ENCODE peak calls at places on chromosomes 7 and 10, in four cellular contexts. Q is esophagus muscularis mucosa, U is GM12891, J is endothelial cell of umbilical vein. M is an unnamed sample.

GRCh38 chr10:32143302-32143847 is 87.2 kb upstream of the KIF5B start:
- DNase-seq in Q (no peak), U (no peak), J (no peak), M (no peak)

GRCh38 chr7:123809471-123809870 is 35.5 kb upstream of the HYAL4 start:
- DNase-seq in Q (no peak), U (no peak), J (no peak), M (no peak)

GRCh38 chr7:70630647-70631457 is 501.1 kb upstream of the GALNT17 start:
- DNase-seq in Q (no peak), U (no peak), J (no peak), M (no peak)

GRCh38 chr10:7186387-7187032 is 224.3 kb downstream of the SFMBT2 start:
- DNase-seq in Q (no peak), U (no peak), J (no peak), M (no peak)

GRCh38 chr7:18890885-18891621 is 226.4 kb downstream of the TWIST1 start:
- DNase-seq in Q (no peak), U (no peak), J (peak), M (no peak)

GRCh38 chr7:13201628-13202027 is 514.2 kb downstream of the ARL4A start:
- DNase-seq in Q (no peak), U (no peak), J (no peak), M (no peak)

GRCh38 chr7:81625311-81625651 is 144.6 kb downstream of the HGF start:
- DNase-seq in Q (no peak), U (no peak), J (no peak), M (no peak)

GRCh38 chr10:1643911-1644810 is 93.2 kb downstream of the ADARB2 start:
- DNase-seq in Q (no peak), U (no peak), J (no peak), M (no peak)

GRCh38 chr10:1688531-1688930 is 48.8 kb downstream of the ADARB2 start:
- DNase-seq in Q (no peak), U (no peak), J (no peak), M (no peak)

DNA sequence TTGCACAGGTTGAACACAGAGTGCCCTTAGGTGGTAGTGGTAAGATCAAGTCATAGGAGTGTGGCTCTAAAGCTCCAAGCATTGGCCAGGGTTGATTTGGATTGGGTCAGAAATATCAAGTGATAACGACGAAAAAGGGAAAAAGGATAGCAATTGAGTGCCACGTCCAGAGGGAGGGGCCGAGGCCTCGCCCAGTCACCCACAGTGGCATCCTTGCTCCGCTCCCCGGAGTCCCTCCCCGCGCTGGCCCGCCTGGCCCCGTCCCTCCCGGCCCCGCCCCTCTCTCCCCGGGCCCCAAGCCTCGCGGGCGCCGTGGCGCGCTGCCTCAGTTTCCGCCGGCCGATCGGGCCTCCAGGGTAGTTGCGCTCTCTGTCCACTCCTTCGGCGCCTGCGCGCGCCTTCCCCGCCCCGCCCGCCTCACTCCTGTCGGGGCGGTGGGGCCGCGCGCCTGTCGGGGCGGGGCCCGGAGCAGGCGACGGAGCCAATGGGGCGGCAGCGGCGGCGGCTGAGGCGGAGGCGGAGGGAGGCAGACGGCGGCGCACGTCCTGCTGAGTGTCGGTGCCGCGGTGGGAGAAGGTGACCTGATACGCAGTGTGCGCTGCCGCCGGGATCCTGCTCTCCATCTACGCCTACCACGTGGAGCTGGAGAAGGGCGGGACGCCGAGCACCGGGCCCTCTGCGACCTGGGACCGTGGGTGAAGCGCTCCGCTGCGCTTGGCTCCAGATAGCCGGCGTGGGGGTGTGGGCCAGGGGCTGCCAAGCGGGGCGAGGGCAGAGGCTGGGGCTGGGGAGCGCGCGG is 209.1 kb upstream of the ZNF722 start:
- DNase-seq in Q (no peak), U (no peak), J (no peak), M (no peak)
- TF ChIP-seq POLR2A in Q (no peak), U (no peak), J (no peak), M (no peak)

DNA sequence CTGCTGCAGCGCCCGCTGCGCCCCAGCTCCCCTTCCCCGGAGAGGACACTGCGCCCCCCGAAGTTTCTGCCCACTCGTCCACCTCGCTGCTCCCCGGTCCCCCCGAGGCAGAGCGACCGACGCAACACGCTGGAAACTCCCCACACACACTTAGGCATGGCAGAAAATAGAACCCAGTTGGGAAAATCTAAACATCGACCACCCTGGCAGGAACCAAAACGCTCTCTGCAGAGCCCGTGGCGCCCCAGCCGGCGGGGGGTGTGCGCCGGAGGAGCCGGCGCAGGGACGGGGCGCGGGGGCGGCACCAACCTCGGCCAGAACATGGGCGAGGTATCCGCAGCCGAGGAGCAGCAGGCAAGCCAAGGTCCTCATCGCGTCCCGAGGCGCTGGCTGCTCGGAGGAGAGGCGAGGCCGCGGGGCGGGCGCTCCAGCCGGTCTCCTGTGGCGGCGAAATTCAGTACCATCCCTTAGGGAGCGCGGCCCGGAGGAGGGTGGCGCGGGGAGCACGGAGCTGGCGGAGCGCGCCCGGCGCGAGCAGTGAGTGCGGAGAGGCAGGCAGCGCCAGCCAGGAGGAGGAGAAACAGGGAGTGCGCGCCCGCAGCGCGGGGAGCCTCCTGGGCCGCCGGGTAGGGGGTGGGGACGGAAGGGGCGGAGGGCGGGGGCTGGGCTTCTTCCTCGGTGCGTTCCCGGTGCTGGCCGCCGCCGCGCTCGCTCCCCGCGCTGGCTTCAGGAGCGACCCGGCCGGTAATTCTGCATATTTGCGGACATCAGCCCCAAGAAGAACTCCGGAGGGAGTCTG is 817 bp downstream of the PDGFA start:
- DNase-seq in Q (peak), U (no peak), J (peak), M (peak)
- TF ChIP-seq POLR2A in Q (peak), U (no peak), J (peak), M (no peak)

GRCh38 chr7:39949980-39950472 is at the start of gene CDK13:
- DNase-seq in Q (peak), U (peak), J (peak), M (peak)
- TF ChIP-seq POLR2A in Q (no peak), U (peak), J (no peak), M (no peak)

GRCh38 chr10:74032900-74033655 is 35.2 kb downstream of the VCL start:
- DNase-seq in Q (no peak), U (no peak), J (no peak), M (no peak)
- TF ChIP-seq POLR2A in Q (no peak), U (no peak), J (no peak), M (no peak)

GRCh38 chr7:120950539-120951308 is at the start of gene ING3:
- DNase-seq in Q (peak), U (peak), J (peak), M (peak)
- TF ChIP-seq POLR2A in Q (no peak), U (peak), J (peak), M (peak)

GRCh38 chr7:92831716-92832622 is 4.4 kb downstream of the CDK6 start:
- DNase-seq in Q (no peak), U (no peak), J (peak), M (peak)

GRCh38 chr7:92834661-92835139 is 1.7 kb downstream of the CDK6 start:
- DNase-seq in Q (no peak), U (no peak), J (peak), M (peak)

GRCh38 chr7:92832623-92833023 is 3.8 kb downstream of the CDK6 start:
- DNase-seq in Q (no peak), U (no peak), J (no peak), M (no peak)

GRCh38 chr7:92833766-92834605 is 2.4 kb downstream of the CDK6 start:
- DNase-seq in Q (peak), U (no peak), J (peak), M (peak)

GRCh38 chr7:92833024-92833765 is 3.2 kb downstream of the CDK6 start:
- DNase-seq in Q (peak), U (no peak), J (peak), M (peak)
- TF ChIP-seq POLR2A in Q (no peak), U (no peak), J (no peak), M (no peak)

GRCh38 chr10:34716958-34717357 is 98.1 kb downstream of the PARD3 start:
- DNase-seq in Q (peak), U (no peak), J (no peak), M (peak)
- TF ChIP-seq POLR2A in Q (no peak), U (no peak), J (no peak), M (no peak)

DNA sequence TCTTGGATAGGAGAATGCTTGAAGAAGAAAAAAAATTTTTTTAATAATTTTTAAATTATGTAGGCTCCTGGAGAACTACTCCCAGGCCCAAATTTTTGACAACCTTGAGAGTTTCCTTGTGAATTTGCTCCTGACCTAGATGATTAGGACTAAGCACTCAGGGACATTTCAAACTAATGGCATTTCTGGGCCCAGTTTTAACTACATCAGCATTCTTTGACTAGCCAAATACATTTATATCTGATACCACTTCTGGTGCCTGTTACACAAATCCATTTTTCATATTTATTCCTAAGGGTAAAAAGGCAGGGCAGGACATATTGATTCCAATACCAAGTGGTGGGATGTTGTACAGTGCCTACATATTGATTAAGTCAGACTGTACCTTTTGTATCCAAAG is 60.8 kb upstream of the CC2D2B start:
- DNase-seq in Q (no peak), U (no peak), J (no peak), M (no peak)
- TF ChIP-seq POLR2A in Q (no peak), U (no peak), J (no peak), M (no peak)

GRCh38 chr10:11742779-11743298 is 657 bp downstream of the ECHDC3 start:
- DNase-seq in Q (no peak), U (no peak), J (no peak), M (no peak)

GRCh38 chr10:11740907-11741306 is 1.3 kb upstream of the ECHDC3 start:
- DNase-seq in Q (no peak), U (no peak), J (no peak), M (no peak)

GRCh38 chr10:11741608-11742007 is 574 bp upstream of the ECHDC3 start:
- DNase-seq in Q (no peak), U (no peak), J (no peak), M (no peak)

GRCh38 chr10:11743461-11744338 is 1.5 kb downstream of the ECHDC3 start:
- DNase-seq in Q (no peak), U (no peak), J (no peak), M (no peak)

GRCh38 chr10:11742009-11742778 is at the start of gene ECHDC3:
- DNase-seq in Q (no peak), U (peak), J (peak), M (peak)
- TF ChIP-seq POLR2A in Q (no peak), U (no peak), J (no peak), M (no peak)

GRCh38 chr7:150942591-150943452 is 35.3 kb downstream of the KCNH2 start:
- DNase-seq in Q (no peak), U (no peak), J (no peak), M (no peak)

GRCh38 chr7:150945171-150945852 is 32.8 kb downstream of the KCNH2 start:
- DNase-seq in Q (no peak), U (peak), J (no peak), M (peak)

GRCh38 chr7:150943453-150943814 is 34.7 kb downstream of the KCNH2 start:
- DNase-seq in Q (no peak), U (no peak), J (no peak), M (no peak)

GRCh38 chr7:150945853-150946825 is 32.0 kb downstream of the KCNH2 start:
- DNase-seq in Q (no peak), U (peak), J (no peak), M (no peak)

GRCh38 chr7:150944066-150945042 is 33.8 kb downstream of the KCNH2 start:
- DNase-seq in Q (no peak), U (no peak), J (no peak), M (peak)
- TF ChIP-seq POLR2A in Q (no peak), U (no peak), J (no peak), M (peak)

M was measured in erythroblast.